ENCODE peak calls at places on chromosomes 7 and 10, in five cellular contexts. Q is coronary artery; U is left ventricle myocardium inferior; Y is endothelial cell of umbilical vein; P is CD8-positive, alpha-beta memory T cell. N is an unnamed sample.

GRCh38 chr10:92965314-92965713 is 95.3 kb upstream of the CYP26C1 start:
- DNase-seq in P (peak), Q (no peak), Y (peak), U (no peak), N (no peak)

GRCh38 chr10:102604379-102604960 is 39.8 kb upstream of the TRIM8 start:
- DNase-seq in U (no peak), Y (peak), Q (no peak), P (no peak), N (no peak)

GRCh38 chr10:33314788-33315561 is 19.5 kb downstream of the NRP1 start:
- DNase-seq in Q (no peak), P (no peak), Y (peak), U (no peak), N (no peak)

GRCh38 chr7:134757938-134758337 is 21.5 kb upstream of the CALD1 start:
- DNase-seq in Y (no peak), Q (no peak), P (no peak), U (no peak), N (no peak)

GRCh38 chr10:2885956-2886296 is 181.4 kb upstream of the PFKP start:
- DNase-seq in Y (no peak), P (no peak), Q (no peak), U (no peak), N (no peak)

GRCh38 chr10:127990846-127991542 is 84.1 kb downstream of the PTPRE start:
- DNase-seq in P (no peak), U (no peak), Q (peak), Y (peak), N (no peak)

GRCh38 chr10:26556756-26557640 is 118.9 kb downstream of the APBB1IP start:
- DNase-seq in U (no peak), Q (no peak), Y (peak), P (peak), N (no peak)

GRCh38 chr7:133582766-133583523 is 330.1 kb downstream of the EXOC4 start:
- DNase-seq in U (no peak), Q (no peak), Y (peak), P (no peak), N (no peak)

GRCh38 chr10:18583575-18584270 is 67.7 kb downstream of the NSUN6 start:
- DNase-seq in Q (no peak), P (no peak), U (no peak), Y (peak), N (no peak)

GRCh38 chr7:31890751-31891150 is 179.5 kb downstream of the PDE1C start:
- DNase-seq in P (no peak), U (no peak), Q (no peak), Y (peak), N (no peak)
- H3K27ac ChIP-seq in P (no peak), U (peak), Q (no peak), Y (peak), N (no peak)

DNA sequence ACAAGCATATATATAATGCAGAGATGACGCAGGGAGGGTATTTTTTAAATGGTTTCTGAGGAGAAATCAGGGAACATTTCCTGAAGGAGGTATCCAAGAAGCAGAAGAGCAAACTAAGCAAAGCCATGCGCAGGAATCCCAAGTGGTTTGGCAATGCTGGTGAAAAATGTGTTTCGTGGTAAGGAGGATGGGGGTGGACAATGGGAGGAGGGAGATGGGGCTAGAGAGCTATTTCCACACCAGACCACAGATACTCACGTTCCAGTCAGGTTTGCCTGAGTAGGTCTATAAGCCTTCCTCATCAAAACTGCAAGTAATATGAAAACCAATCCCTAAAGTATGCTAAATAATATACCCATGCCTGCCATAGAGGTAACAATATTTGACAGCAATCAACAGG is 223.7 kb upstream of the MKLN1 start:
- DNase-seq in U (no peak), Q (no peak), P (peak), Y (no peak), N (no peak)
- H3K4me3 ChIP-seq in U (peak), Q (peak), P (peak), Y (no peak), N (peak)

GRCh38 chr7:90404777-90405176 is 1.5 kb downstream of the CLDN12 start:
- DNase-seq in U (no peak), P (no peak), Y (no peak), Q (no peak), N (no peak)
- H3K27ac ChIP-seq in U (peak), P (no peak), Y (no peak), Q (no peak), N (peak)

GRCh38 chr10:72085864-72086465 is 2.4 kb downstream of the SPOCK2 start:
- DNase-seq in U (no peak), P (no peak), Q (peak), Y (no peak), N (no peak)
- H3K4me3 ChIP-seq in U (no peak), P (peak), Q (no peak), Y (no peak), N (no peak)

DNA sequence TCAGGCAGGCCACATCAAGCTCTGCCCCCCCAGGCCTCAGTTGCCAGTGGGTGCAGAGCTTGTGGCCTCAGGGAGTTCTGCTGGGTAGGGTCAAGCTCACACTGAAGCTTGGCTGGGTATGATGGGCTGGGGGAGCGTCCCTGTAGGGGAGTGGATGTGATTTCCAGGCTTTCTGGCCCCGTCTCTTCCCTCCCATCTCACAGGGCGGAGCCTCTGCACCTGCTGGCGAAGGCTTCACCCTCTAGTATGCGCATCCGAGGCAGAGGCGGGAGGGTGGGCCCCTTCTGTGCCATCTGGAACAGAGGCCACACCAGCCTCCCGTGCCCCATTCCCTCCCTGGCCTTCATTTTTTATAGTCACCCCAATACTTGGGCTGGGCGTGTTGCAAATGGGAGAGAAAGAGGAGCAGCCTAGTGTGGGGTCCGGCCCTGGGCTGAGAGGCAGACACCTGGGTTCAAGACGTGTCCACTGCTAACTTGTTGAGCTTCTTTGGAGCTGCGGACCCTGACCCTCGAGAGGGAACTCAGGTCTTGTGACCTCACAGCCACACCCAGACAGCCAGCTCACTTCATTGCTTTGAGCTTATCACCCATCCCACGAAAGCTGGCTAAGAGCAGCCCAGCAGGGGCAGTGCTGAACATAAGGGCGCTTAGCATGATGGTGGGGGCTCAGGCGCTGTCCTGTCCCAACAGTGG is 2.3 kb downstream of the AQP1 start:
- DNase-seq in Q (no peak), Y (no peak), U (no peak), P (no peak), N (no peak)
- H3K27ac ChIP-seq in Q (peak), Y (no peak), U (peak), P (no peak), N (peak)

DNA sequence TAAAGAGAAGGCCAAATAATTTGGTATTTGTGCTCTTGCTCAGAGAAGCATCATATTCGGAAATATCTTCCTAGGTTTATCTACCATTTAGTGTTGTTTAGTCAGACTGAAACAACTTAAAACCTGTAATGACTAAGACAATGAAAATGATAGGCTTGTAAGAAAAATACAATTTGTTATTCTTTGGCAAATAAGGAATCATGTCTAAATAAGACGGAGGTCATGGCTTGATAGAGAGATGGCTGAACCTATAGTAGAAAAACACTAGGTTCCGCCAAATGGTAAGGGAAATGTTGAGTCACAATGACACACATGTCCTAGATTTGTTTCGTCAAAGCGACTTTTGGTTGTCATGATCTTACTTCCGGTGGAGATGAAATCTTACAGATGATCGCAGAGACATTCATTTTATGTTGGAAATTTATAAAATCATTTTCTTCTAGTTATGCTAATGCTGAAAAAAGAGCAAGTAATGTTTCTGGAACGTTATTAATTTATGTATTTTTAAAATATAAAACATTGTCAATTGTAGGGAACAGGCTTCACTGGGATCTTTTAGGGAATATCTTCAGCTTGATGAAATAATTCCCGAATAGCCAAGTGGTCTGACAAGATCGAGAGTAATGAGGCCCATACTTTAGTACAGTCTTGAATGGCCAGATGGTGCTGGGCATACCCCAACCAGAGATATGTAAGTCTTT is 1.0 kb downstream of the SRGN start:
- DNase-seq in Q (no peak), U (no peak), Y (peak), P (peak), N (no peak)
- H3K4me3 ChIP-seq in Q (peak), U (peak), Y (peak), P (peak), N (peak)

DNA sequence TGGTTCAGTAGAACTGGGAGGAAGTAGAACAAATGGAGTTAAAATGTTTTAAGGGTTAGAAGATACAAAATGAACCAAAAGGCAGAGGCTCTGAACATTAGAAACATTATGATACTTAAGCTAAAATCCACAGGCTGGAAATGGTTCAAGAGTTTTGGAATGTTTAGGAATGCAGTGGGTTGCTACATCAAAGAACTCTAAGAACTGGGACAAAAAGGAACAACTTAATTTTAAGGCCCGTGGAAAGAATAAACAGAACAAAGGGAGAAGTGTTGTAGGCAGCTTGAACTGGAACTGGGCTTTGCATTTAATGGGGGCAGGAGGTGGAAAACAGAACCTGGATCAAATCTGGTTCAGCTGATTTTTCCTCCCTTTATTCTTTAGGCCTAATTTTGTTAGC is 3.5 kb upstream of the C7orf25 start:
- DNase-seq in U (no peak), Q (no peak), P (no peak), Y (no peak), N (no peak)
- H3K27ac ChIP-seq in U (no peak), Q (no peak), P (no peak), Y (peak), N (no peak)

DNA sequence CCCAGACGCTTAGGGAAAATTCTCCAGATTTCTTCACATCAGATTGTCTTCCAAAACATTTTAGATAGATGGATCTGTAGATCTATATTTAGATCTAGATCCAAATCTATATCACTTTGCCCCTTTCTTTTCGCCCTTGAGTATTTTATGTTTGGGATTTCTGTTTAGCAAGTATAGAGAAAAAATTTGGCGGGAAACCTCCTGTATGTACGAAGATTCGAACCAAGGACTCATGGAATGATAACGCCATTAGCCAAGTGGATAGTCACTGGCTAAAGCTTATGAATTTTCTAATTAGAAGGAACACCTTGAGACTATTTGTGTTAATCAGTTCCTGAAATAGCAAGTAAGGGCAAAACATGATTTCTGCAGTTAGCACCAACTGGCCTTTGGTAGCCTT is 1.2 kb downstream of the THNSL1 start:
- DNase-seq in U (no peak), Y (no peak), P (no peak), Q (no peak), N (no peak)
- H3K4me3 ChIP-seq in U (peak), Y (peak), P (peak), Q (no peak), N (peak)

GRCh38 chr7:680411-681127 is 45.9 kb upstream of the DNAAF5 start:
- DNase-seq in U (no peak), P (no peak), Q (peak), Y (no peak), N (no peak)

GRCh38 chr7:684416-684815 is 42.1 kb upstream of the DNAAF5 start:
- DNase-seq in Y (no peak), Q (peak), U (no peak), P (no peak), N (peak)

GRCh38 chr7:682810-683209 is 43.7 kb upstream of the DNAAF5 start:
- DNase-seq in P (no peak), U (peak), Q (no peak), Y (no peak), N (no peak)

GRCh38 chr7:683526-684205 is 42.8 kb upstream of the DNAAF5 start:
- DNase-seq in U (peak), Q (no peak), P (no peak), Y (no peak), N (no peak)

DNA sequence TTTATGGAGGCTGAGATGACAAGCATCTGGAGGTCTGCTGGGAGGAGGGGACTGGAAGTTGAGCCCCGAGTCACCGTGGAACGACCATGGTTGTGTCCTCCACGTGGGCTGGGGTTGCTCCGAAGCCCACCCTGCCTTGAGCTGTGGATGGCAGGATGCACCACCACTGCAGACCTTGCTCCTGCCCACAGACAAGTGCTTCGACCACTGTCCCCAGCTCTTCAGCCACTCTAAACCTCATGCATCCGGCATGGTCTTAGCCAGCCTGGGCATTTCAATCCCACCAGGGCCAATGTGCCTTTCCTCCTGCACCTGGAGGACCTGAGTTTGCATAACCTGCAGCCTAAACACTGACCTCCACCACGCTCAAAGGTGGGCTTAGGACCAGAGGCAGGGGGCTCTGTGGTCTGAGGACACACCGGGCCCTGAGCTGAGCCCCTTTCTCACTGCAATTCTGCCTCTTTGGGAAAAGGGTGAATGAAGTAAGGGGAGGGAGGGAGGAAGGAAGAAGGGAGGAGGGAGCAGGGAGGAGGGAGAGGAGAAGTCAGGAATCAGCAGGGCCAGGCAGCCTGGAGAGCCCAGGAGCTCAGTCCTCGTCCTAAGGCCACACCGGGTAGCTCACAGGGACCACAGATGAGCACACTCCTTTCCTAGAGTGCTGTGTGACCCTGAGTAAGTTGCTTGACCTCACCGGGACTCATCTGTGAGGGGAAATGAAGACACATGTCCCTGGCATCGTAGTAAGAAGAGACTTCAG is 44.8 kb upstream of the DNAAF5 start:
- DNase-seq in U (no peak), P (no peak), Q (peak), Y (no peak), N (no peak)
- H3K27ac ChIP-seq in U (no peak), P (no peak), Q (no peak), Y (no peak), N (no peak)

N was measured in psoas muscle.